ENCODE peak calls at places on chromosomes 13 and 19, in five cellular contexts. T is breast epithelium, Y is heart right ventricle, U is IMR-90, Q is colonic mucosa. R is an unnamed sample.

GRCh38 chr13:99129951-99130350 is 70.7 kb upstream of the UBAC2 start:
- DNase-seq in T (no peak), Y (no peak), U (no peak), Q (no peak), R (no peak)

GRCh38 chr13:97387487-97388353 is 46.2 kb upstream of the RAP2A start:
- DNase-seq in T (no peak), Y (no peak), U (no peak), Q (no peak), R (no peak)

GRCh38 chr19:2587001-2587719 is 111.2 kb downstream of the GADD45B start:
- DNase-seq in T (peak), Y (no peak), U (peak), Q (no peak), R (no peak)

GRCh38 chr19:50416034-50416814 is 2.5 kb upstream of the SPIB start:
- DNase-seq in T (no peak), Y (no peak), U (no peak), Q (no peak), R (no peak)

GRCh38 chr19:31586282-31586681 is 237.0 kb upstream of the TSHZ3 start:
- DNase-seq in T (no peak), Y (no peak), U (peak), Q (no peak), R (no peak)

GRCh38 chr19:51324082-51324481 is 12.6 kb downstream of the IGLON5 start:
- DNase-seq in T (no peak), Y (no peak), U (no peak), Q (no peak), R (no peak)

GRCh38 chr13:24286624-24287023 is 22.8 kb upstream of the C1QTNF9 start:
- DNase-seq in T (no peak), Y (no peak), U (no peak), Q (no peak), R (no peak)

GRCh38 chr19:13961826-13962737 is 9.8 kb downstream of the DCAF15 start:
- DNase-seq in T (no peak), Y (no peak), U (peak), Q (no peak), R (no peak)

GRCh38 chr19:35549174-35549788 is 3.9 kb downstream of the TMEM147 start:
- DNase-seq in T (no peak), Y (peak), U (peak), Q (peak), R (peak)

GRCh38 chr19:41552558-41552957 is 23.4 kb upstream of the CEACAM21 start:
- DNase-seq in T (no peak), Y (no peak), U (no peak), Q (no peak), R (no peak)

GRCh38 chr19:27746691-27747380 is 1466.1 kb downstream of the UQCRFS1 start:
- DNase-seq in T (peak), Y (peak), U (peak), Q (peak), R (no peak)

GRCh38 chr19:3067549-3067948 is 5.3 kb upstream of the TLE5 start:
- DNase-seq in T (no peak), Y (no peak), U (no peak), Q (no peak), R (no peak)

GRCh38 chr13:37960427-37960826 is 90.9 kb upstream of the TRPC4 start:
- DNase-seq in T (no peak), Y (no peak), U (peak), Q (no peak), R (no peak)

GRCh38 chr13:34942732-34943674 is 933 bp downstream of the NBEA start:
- DNase-seq in T (no peak), Y (peak), U (no peak), Q (peak), R (no peak)

GRCh38 chr13:69108486-69108885 is 999.1 kb upstream of the ATXN8OS start:
- DNase-seq in T (no peak), Y (no peak), U (no peak), Q (no peak), R (no peak)

GRCh38 chr13:110907951-110908898 is 6.6 kb downstream of the ANKRD10 start:
- DNase-seq in T (no peak), Y (no peak), U (peak), Q (peak), R (no peak)

GRCh38 chr13:44437356-44438233 is 64.0 kb downstream of the SERP2 start:
- DNase-seq in T (no peak), Y (no peak), U (peak), Q (no peak), R (no peak)

GRCh38 chr19:36819130-36819630 is 19.0 kb downstream of the ZNF790 start:
- DNase-seq in T (no peak), Y (no peak), U (no peak), Q (no peak), R (no peak)

GRCh38 chr19:49118565-49119410 is at the start of gene C19orf73:
- DNase-seq in T (peak), Y (peak), U (peak), Q (peak), R (peak)

GRCh38 chr19:51809787-51810186 is 14.8 kb downstream of the FPR3 start:
- DNase-seq in T (no peak), Y (peak), U (no peak), Q (no peak), R (no peak)

GRCh38 chr19:2634228-2634951 is 68.1 kb downstream of the GNG7 start:
- DNase-seq in T (no peak), Y (no peak), U (no peak), Q (no peak), R (no peak)

GRCh38 chr13:95833713-95834112 is 156.8 kb downstream of the DNAJC3 start:
- DNase-seq in T (no peak), Y (no peak), U (peak), Q (no peak), R (no peak)

GRCh38 chr19:4547303-4548237 is 7.7 kb upstream of the LRG1 start:
- DNase-seq in T (no peak), Y (no peak), U (no peak), Q (peak), R (no peak)

GRCh38 chr13:60790620-60791019 is 393.6 kb downstream of the TDRD3 start:
- DNase-seq in T (no peak), Y (no peak), U (no peak), Q (no peak), R (no peak)

GRCh38 chr13:99792079-99792921 is 179.3 kb downstream of the ZIC5 start:
- DNase-seq in T (no peak), Y (no peak), U (no peak), Q (no peak), R (no peak)

GRCh38 chr19:3604987-3605343 is 1.7 kb downstream of the TBXA2R start:
- DNase-seq in T (no peak), Y (no peak), U (no peak), Q (no peak), R (no peak)

GRCh38 chr13:114286808-114287207 is 5.4 kb downstream of the UPF3A start:
- DNase-seq in T (no peak), Y (no peak), U (peak), Q (no peak), R (no peak)

GRCh38 chr19:36245210-36246005 is 30.5 kb downstream of the ZNF146 start:
- DNase-seq in T (no peak), Y (no peak), U (no peak), Q (no peak), R (no peak)

GRCh38 chr19:2350656-2351055 is 9.4 kb upstream of the TMPRSS9 start:
- DNase-seq in T (no peak), Y (no peak), U (no peak), Q (no peak), R (no peak)

GRCh38 chr19:35257113-35257461 is 8.3 kb downstream of the LSR start:
- DNase-seq in T (no peak), Y (no peak), U (no peak), Q (no peak), R (no peak)

GRCh38 chr13:20073775-20074174 is 87.1 kb downstream of the GJA3 start:
- DNase-seq in T (no peak), Y (no peak), U (no peak), Q (no peak), R (no peak)

GRCh38 chr19:16203256-16204004 is 5.7 kb downstream of the AP1M1 start:
- DNase-seq in T (no peak), Y (no peak), U (no peak), Q (no peak), R (no peak)

GRCh38 chr13:30504081-30504480 is 38.3 kb upstream of the HMGB1 start:
- DNase-seq in T (no peak), Y (no peak), U (peak), Q (no peak), R (no peak)

GRCh38 chr13:46934749-46935148 is 37.9 kb upstream of the HTR2A start:
- DNase-seq in T (no peak), Y (no peak), U (no peak), Q (no peak), R (no peak)

GRCh38 chr19:23799321-23799720 is 40.6 kb upstream of the ZNF681 start:
- DNase-seq in T (no peak), Y (no peak), U (no peak), Q (no peak), R (peak)

GRCh38 chr19:2815923-2816322 is 3.7 kb upstream of the ZNF554 start:
- DNase-seq in T (no peak), Y (no peak), U (no peak), Q (no peak), R (no peak)

GRCh38 chr13:63433546-63434150 is 2018.0 kb upstream of the PCDH20 start:
- DNase-seq in T (no peak), Y (no peak), U (peak), Q (no peak), R (no peak)

GRCh38 chr13:97142452-97142851 is 79.7 kb upstream of the MBNL2 start:
- DNase-seq in T (no peak), Y (peak), U (no peak), Q (peak), R (no peak)

GRCh38 chr13:35190241-35190640 is 248.2 kb downstream of the NBEA start:
- DNase-seq in T (no peak), Y (no peak), U (no peak), Q (no peak), R (no peak)

GRCh38 chr13:113746143-113746525 is 12.9 kb upstream of the TMEM255B start:
- DNase-seq in T (no peak), Y (no peak), U (no peak), Q (peak), R (no peak)

GRCh38 chr13:33123066-33123940 is 107.1 kb downstream of the KL start:
- DNase-seq in T (no peak), Y (no peak), U (peak), Q (no peak), R (no peak)
- H3K27ac ChIP-seq in T (no peak), Y (peak), U (peak), Q (peak), R (no peak)

DNA sequence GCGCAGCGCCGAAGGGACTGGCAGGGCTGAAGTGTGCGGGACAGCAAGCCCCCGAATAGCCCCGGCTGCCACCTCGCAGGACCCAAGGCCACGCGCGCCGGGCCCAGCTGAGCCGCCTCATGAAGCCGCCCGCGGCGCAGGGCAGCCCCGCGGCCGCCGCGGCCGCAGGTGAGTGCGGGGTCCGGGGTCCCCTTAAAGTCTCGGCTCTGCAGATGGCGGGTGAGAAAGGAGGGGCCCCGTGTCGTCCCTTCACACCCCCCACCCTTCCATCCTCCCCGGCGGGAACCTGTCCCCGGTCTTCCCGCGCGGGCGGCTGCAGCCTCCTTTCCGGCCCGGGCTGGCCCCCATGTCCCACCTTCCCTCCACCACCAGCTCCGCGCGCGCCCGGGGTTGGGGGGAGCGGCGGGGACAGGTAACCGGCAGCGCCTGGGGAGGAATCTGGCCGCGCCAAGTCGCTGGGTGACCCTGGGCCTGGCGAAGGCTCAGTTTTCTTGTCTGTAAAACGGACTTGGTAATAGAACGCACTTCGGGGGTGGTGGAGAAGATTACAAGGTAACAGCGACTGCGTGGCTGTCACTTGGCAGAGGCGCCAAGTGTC is 338 bp downstream of the RGCC start:
- DNase-seq in T (no peak), Y (no peak), U (no peak), Q (peak), R (peak)
- H3K27ac ChIP-seq in T (peak), Y (peak), U (peak), Q (no peak), R (peak)

GRCh38 chr19:38718747-38719543 is 25.3 kb downstream of the CAPN12 start:
- DNase-seq in T (no peak), Y (peak), U (no peak), Q (no peak), R (no peak)

GRCh38 chr19:38720559-38721236 is 23.6 kb downstream of the CAPN12 start:
- DNase-seq in T (no peak), Y (no peak), U (no peak), Q (no peak), R (no peak)

GRCh38 chr19:38721496-38721895 is 22.8 kb downstream of the CAPN12 start:
- DNase-seq in T (no peak), Y (no peak), U (no peak), Q (no peak), R (no peak)

GRCh38 chr19:38717855-38718254 is 26.4 kb downstream of the CAPN12 start:
- DNase-seq in T (no peak), Y (no peak), U (no peak), Q (no peak), R (no peak)

GRCh38 chr19:38719761-38720558 is 24.3 kb downstream of the CAPN12 start:
- DNase-seq in T (no peak), Y (no peak), U (no peak), Q (no peak), R (no peak)
- H3K27ac ChIP-seq in T (peak), Y (peak), U (no peak), Q (no peak), R (no peak)

DNA sequence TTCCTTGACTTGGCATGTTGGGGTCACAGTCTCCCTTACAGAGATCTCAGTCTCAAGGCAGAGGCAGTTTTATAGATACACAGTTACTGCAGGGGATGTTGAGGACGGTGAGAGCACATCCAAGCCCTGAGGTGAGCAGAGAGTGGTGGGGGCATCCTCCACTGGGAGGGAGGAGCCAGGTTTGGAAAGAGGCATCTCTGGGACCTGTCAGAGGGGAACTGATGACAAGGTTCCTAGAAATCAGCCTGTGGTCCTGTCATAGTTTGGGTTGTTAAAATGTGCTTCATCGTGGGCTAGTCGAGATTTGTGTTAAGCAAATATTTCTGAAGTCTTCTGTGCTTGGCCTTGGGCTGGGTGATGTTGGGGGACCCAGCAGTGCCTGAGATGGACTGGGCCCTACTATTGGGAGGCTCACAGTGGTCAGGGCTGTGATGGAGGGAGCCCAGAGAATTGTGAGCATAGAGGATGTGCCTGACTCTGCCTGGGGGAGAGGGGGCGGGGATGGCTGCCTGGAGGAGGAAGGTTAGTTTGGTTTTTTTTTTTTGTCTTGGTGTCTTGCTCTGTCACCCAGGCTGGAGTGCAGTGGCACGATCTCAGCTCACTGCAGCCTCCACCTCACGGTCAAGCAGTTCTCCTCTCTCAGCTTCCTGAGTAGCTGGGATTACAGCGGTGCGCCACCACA is 3.9 kb downstream of the SUPT5H start:
- DNase-seq in T (no peak), Y (no peak), U (no peak), Q (no peak), R (no peak)
- H3K27ac ChIP-seq in T (no peak), Y (no peak), U (no peak), Q (no peak), R (no peak)

GRCh38 chr19:1275976-1276619 is 768 bp downstream of the FAM174C start:
- DNase-seq in T (no peak), Y (no peak), U (no peak), Q (no peak), R (no peak)

GRCh38 chr19:1278074-1278473 is 2.7 kb downstream of the FAM174C start:
- DNase-seq in T (no peak), Y (no peak), U (no peak), Q (no peak), R (no peak)

GRCh38 chr19:1277061-1277460 is 1.7 kb downstream of the FAM174C start:
- DNase-seq in T (no peak), Y (no peak), U (no peak), Q (no peak), R (no peak)

GRCh38 chr19:1275260-1275975 is at the start of gene FAM174C:
- DNase-seq in T (peak), Y (peak), U (peak), Q (peak), R (peak)

GRCh38 chr19:1276620-1277007 is 1.3 kb downstream of the FAM174C start:
- DNase-seq in T (no peak), Y (no peak), U (no peak), Q (peak), R (no peak)
- H3K27ac ChIP-seq in T (peak), Y (peak), U (no peak), Q (peak), R (peak)

GRCh38 chr19:44986389-44986788 is 14.9 kb upstream of the RELB start:
- DNase-seq in T (no peak), Y (no peak), U (no peak), Q (no peak), R (no peak)

GRCh38 chr19:44988896-44989563 is 12.2 kb upstream of the RELB start:
- DNase-seq in T (no peak), Y (peak), U (peak), Q (peak), R (peak)

GRCh38 chr19:44984005-44984404 is 17.3 kb upstream of the RELB start:
- DNase-seq in T (no peak), Y (no peak), U (no peak), Q (no peak), R (no peak)

GRCh38 chr19:44985445-44985844 is 15.8 kb upstream of the RELB start:
- DNase-seq in T (no peak), Y (no peak), U (no peak), Q (no peak), R (no peak)

GRCh38 chr19:44987148-44987675 is 14.1 kb upstream of the RELB start:
- DNase-seq in T (no peak), Y (no peak), U (no peak), Q (no peak), R (no peak)
- H3K27ac ChIP-seq in T (peak), Y (no peak), U (no peak), Q (no peak), R (no peak)

GRCh38 chr13:22801402-22802003 is 379.3 kb upstream of the SGCG start:
- DNase-seq in T (no peak), Y (no peak), U (peak), Q (no peak), R (no peak)
- H3K27ac ChIP-seq in T (no peak), Y (no peak), U (no peak), Q (no peak), R (no peak)

GRCh38 chr13:77916481-77916880 is 2.1 kb downstream of the EDNRB start:
- DNase-seq in T (no peak), Y (no peak), U (no peak), Q (no peak), R (no peak)
- H3K27ac ChIP-seq in T (no peak), Y (peak), U (no peak), Q (no peak), R (no peak)

GRCh38 chr13:28339419-28339818 is 155.5 kb downstream of the FLT1 start:
- DNase-seq in T (no peak), Y (no peak), U (peak), Q (no peak), R (no peak)

GRCh38 chr13:28340272-28340793 is 154.6 kb downstream of the FLT1 start:
- DNase-seq in T (no peak), Y (no peak), U (peak), Q (no peak), R (no peak)

GRCh38 chr13:28338202-28338601 is 156.7 kb downstream of the FLT1 start:
- DNase-seq in T (no peak), Y (peak), U (no peak), Q (no peak), R (no peak)

GRCh38 chr13:28337196-28338045 is 157.5 kb downstream of the FLT1 start:
- DNase-seq in T (no peak), Y (peak), U (peak), Q (no peak), R (no peak)

GRCh38 chr13:28338742-28339141 is 156.2 kb downstream of the FLT1 start:
- DNase-seq in T (no peak), Y (no peak), U (no peak), Q (no peak), R (no peak)
- H3K27ac ChIP-seq in T (no peak), Y (peak), U (no peak), Q (no peak), R (no peak)

GRCh38 chr13:89988206-89988605 is 1359.3 kb upstream of the MIR17HG start:
- DNase-seq in T (no peak), Y (no peak), U (no peak), Q (no peak), R (no peak)

GRCh38 chr13:89977203-89977602 is 1370.3 kb upstream of the MIR17HG start:
- DNase-seq in T (no peak), Y (no peak), U (no peak), Q (no peak), R (no peak)

DNA sequence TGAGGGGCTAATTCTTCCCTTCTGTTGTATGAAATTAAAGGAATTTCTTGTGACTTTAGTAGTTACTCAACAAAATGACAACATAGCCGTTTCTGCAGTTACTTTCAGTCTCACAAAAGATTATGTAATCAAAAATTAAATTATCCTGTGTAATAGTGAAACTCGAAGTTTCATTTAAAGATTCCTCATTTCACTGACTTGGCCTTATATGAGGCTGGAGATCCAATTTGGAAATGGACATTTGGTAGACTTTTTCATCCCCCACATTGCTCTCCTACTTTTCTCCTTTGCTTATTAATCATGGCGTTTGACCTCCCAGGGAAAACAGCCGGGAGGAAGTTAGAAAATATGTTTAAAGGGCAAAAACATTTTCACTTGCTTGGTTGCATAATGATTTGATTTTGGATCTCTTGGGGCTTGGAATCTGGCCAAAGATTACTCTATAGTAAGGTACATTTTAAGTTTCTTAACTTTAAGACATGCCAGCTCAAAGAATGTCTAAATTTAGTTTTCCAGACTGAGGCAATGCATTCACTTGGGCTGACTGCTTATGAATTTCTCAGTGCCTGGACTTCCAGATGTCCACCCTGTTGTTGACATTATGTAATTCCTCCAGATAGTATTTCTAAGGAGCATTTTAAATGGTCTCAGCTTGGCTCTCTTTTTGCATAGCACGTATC is 1364.9 kb upstream of the MIR17HG start:
- DNase-seq in T (no peak), Y (no peak), U (no peak), Q (no peak), R (no peak)
- H3K27ac ChIP-seq in T (no peak), Y (no peak), U (no peak), Q (no peak), R (no peak)

R was measured in CD8-positive, alpha-beta memory T cell.